ENCODE peak calls at places on chromosomes 3 and 15, in four cellular contexts. Z is GM23338, Q is esophagus muscularis mucosa, G is kidney. P is an unnamed sample.

GRCh38 chr3:64352596-64352989 is 127.3 kb upstream of the PRICKLE2 start:
- DNase-seq in Z (no peak), Q (no peak), G (no peak), P (no peak)

GRCh38 chr3:127458698-127459097 is 131.8 kb downstream of the TPRA1 start:
- DNase-seq in Z (peak; percentile 91), Q (no peak), G (peak; percentile 35), P (no peak)

GRCh38 chr3:66378256-66378655 is 122.6 kb downstream of the LRIG1 start:
- DNase-seq in Z (peak; percentile 86), Q (peak; percentile 60), G (no peak), P (no peak)

GRCh38 chr3:134600685-134601502 is 49.9 kb downstream of the KY start:
- DNase-seq in Z (peak; percentile 84), Q (peak; percentile 92), G (peak; percentile 87), P (peak; percentile 80)

GRCh38 chr3:189334064-189334920 is 162.5 kb downstream of the TPRG1 start:
- DNase-seq in Z (no peak), Q (no peak), G (no peak), P (no peak)

GRCh38 chr3:97350976-97351375 is 413.6 kb upstream of the ARL6 start:
- DNase-seq in Z (no peak), Q (no peak), G (no peak), P (no peak)

GRCh38 chr3:69770976-69771634 is 31.8 kb downstream of the MITF start:
- DNase-seq in Z (no peak), Q (no peak), G (no peak), P (no peak)

GRCh38 chr3:186772886-186773417 is 10.4 kb upstream of the EIF4A2 start:
- DNase-seq in Z (peak; percentile 70), Q (peak; percentile 94), G (peak; percentile 92), P (peak; percentile 88)

GRCh38 chr3:142651711-142652110 is 55.5 kb downstream of the PLS1 start:
- DNase-seq in Z (no peak), Q (no peak), G (no peak), P (no peak)

GRCh38 chr3:28788571-28788970 is 439.9 kb upstream of the AZI2 start:
- DNase-seq in Z (no peak), Q (no peak), G (no peak), P (no peak)

GRCh38 chr15:89244512-89244869 is 712 bp downstream of the FANCI start:
- DNase-seq in Z (no peak), Q (no peak), G (no peak), P (no peak)

GRCh38 chr3:10962481-10963036 is 30.0 kb upstream of the SLC6A1 start:
- DNase-seq in Z (no peak), Q (no peak), G (no peak), P (no peak)

GRCh38 chr3:118128886-118129285 is 905.8 kb downstream of the IGSF11 start:
- DNase-seq in Z (no peak), Q (no peak), G (no peak), P (no peak)

GRCh38 chr3:43213631-43214030 is 72.7 kb upstream of the SNRK start:
- DNase-seq in Z (no peak), Q (no peak), G (no peak), P (no peak)

GRCh38 chr3:145899229-145899628 is 261.8 kb downstream of the PLOD2 start:
- DNase-seq in Z (no peak), Q (no peak), G (no peak), P (no peak)

GRCh38 chr3:85304360-85304964 is 345.7 kb downstream of the CADM2 start:
- DNase-seq in Z (peak; percentile 21), Q (no peak), G (no peak), P (no peak)

GRCh38 chr3:14429237-14429636 is 26.8 kb downstream of the SLC6A6 start:
- DNase-seq in Z (no peak), Q (no peak), G (no peak), P (no peak)

GRCh38 chr3:31289592-31289991 is 243.1 kb upstream of the STT3B start:
- DNase-seq in Z (no peak), Q (no peak), G (no peak), P (no peak)

GRCh38 chr3:49269443-49269842 is 7.6 kb downstream of the C3orf62 start:
- DNase-seq in Z (no peak), Q (no peak), G (no peak), P (no peak)

GRCh38 chr3:82132210-82133069 is 371.0 kb upstream of the GBE1 start:
- DNase-seq in Z (no peak), Q (no peak), G (no peak), P (no peak)

GRCh38 chr3:151772825-151773480 is 39.2 kb downstream of the AADACL2 start:
- DNase-seq in Z (no peak), Q (no peak), G (no peak), P (no peak)

GRCh38 chr3:173891272-173892100 is 493.9 kb downstream of the NLGN1 start:
- DNase-seq in Z (no peak), Q (no peak), G (no peak), P (no peak)

GRCh38 chr3:55242921-55243320 is 244.2 kb downstream of the WNT5A start:
- DNase-seq in Z (peak; percentile 54), Q (no peak), G (no peak), P (no peak)

GRCh38 chr3:189848636-189849035 is 217.4 kb downstream of the TP63 start:
- DNase-seq in Z (no peak), Q (no peak), G (no peak), P (no peak)

GRCh38 chr3:127734754-127735473 is 62.2 kb downstream of the ABTB1 start:
- DNase-seq in Z (no peak), Q (no peak), G (no peak), P (no peak)

GRCh38 chr3:171384101-171384891 is 75.9 kb downstream of the TNIK start:
- DNase-seq in Z (peak; percentile 62), Q (no peak), G (no peak), P (no peak)

GRCh38 chr3:37993811-37994638 is 3.4 kb downstream of the VILL start:
- DNase-seq in Z (peak; percentile 80), Q (peak; percentile 96), G (peak; percentile 96), P (peak; percentile 91)

GRCh38 chr3:48898383-48899234 is at the start of gene SLC25A20:
- DNase-seq in Z (peak; percentile 98), Q (peak; percentile 95), G (peak; percentile 96), P (peak; percentile 96)

DNA sequence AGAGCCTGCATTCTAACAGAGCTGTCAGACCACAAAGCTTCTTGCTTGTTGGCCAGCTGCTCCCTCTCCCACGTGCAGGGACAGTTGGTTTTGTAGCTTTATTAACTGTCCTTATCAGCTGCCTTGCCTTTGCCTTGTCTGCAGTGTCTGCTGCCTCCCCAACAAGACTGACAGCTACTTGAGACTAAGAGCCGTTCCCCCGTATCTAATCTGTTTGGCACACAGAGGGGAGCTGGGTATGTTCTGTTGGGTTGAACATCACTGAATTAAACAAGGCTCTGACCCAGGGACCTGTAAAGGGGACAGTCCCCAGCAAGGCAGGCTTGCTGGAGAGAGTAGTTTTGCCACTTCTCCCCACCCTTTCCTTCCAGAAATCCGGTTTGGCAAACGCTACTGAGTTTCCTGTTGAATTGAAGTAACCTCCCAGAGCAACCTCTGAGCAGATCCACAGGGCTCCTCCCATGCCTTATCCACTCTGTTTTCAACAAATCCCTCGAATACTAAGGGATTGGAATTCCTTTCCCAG is 116.1 kb downstream of the ANP32A start:
- DNase-seq in Z (no peak), Q (no peak), G (no peak), P (no peak)
- H3K27ac ChIP-seq in Z (no peak overlapping the region), Q (peak overlapping the region; percentile 39), G (peak overlapping the region; percentile 77), P (no peak overlapping the region)

GRCh38 chr3:129382366-129382765 is 46.1 kb downstream of the EFCAB12 start:
- DNase-seq in Z (no peak), Q (no peak), G (no peak), P (no peak)

GRCh38 chr3:129387492-129387891 is 40.9 kb downstream of the EFCAB12 start:
- DNase-seq in Z (no peak), Q (no peak), G (no peak), P (no peak)

GRCh38 chr3:129383292-129383860 is 45.1 kb downstream of the EFCAB12 start:
- DNase-seq in Z (peak; percentile 89), Q (no peak), G (no peak), P (no peak)

GRCh38 chr3:129386984-129387383 is 41.5 kb downstream of the EFCAB12 start:
- DNase-seq in Z (no peak), Q (no peak), G (no peak), P (no peak)

DNA sequence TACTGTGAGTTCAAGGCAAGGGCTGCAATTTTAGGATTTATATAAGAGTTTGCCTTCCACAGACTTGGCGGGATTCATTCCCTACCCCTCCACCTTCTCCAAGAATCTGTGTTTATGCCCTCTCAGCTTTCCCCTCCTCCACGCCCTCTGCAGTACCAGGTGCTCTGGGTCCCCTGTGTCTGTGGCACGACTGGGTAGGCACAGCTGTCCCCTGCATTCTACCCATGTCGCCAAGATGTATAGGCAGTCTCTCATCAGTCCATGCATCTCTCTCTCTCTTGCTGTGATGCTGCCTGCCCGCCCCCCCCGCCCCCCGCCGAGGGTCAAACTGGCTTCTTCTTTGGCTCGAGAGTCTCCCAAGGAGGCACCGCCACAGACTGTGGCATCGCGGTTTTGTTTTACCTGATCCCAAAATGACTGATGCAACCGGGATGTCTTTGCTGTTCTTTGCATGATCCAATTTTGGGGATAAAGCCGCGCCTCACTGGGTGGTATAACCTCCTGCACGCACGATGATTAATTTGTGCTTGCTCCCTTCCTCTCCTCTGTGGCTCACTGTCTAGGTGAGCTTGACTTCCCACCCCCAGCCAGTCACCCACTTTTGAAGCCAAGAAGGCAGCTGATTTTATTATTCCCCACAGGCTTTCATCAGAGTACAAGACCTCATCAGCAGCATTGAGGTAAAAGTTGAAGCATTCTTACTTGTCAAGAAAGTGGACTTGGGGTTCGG is 43.7 kb downstream of the EFCAB12 start:
- DNase-seq in Z (no peak), Q (no peak), G (no peak), P (no peak)
- H3K4me3 ChIP-seq in Z (no peak overlapping the region), Q (no peak overlapping the region), G (no peak overlapping the region), P (no peak overlapping the region)

GRCh38 chr3:52444860-52445793 is at the start of gene SEMA3G:
- DNase-seq in Z (peak; percentile 93), Q (peak; percentile 94), G (peak; percentile 92), P (peak; percentile 91)
- TF ChIP-seq CTCF in Z (peak; percentile 33), Q (peak; percentile 35), G (peak; percentile 66), P (peak; percentile 84)

GRCh38 chr15:69522361-69522760 is 69.7 kb downstream of the RPLP1 start:
- DNase-seq in Z (no peak), Q (no peak), G (no peak), P (no peak)
- H3K27ac ChIP-seq in Z (no peak overlapping the region), Q (no peak overlapping the region), G (no peak overlapping the region), P (no peak overlapping the region)

GRCh38 chr3:53166781-53167291 is 5.8 kb downstream of the PRKCD start:
- DNase-seq in Z (no peak), Q (no peak), G (no peak), P (peak; percentile 85)
- H3K4me3 ChIP-seq in Z (no peak overlapping the region), Q (no peak overlapping the region), G (no peak overlapping the region), P (peak overlapping the region; percentile 30)

P was measured in lower lobe of right lung.